ENCODE peak calls at places on chromosomes 5 and 9, in four cellular contexts. E is epithelial cell of proximal tubule, R is cardiac muscle cell, A is cardiac fibroblast. H is an unnamed sample.

GRCh38 chr9:12884736-12885395 is 110.0 kb downstream of the LURAP1L start:
- DNase-seq in E (peak), R (peak), A (peak), H (no peak)

GRCh38 chr9:114446672-114447450 is 58.4 kb downstream of the WHRN start:
- DNase-seq in R (no peak), E (no peak), A (no peak), H (no peak)

GRCh38 chr5:126531543-126532120 is 63.4 kb downstream of the ALDH7A1 start:
- DNase-seq in A (peak), R (no peak), E (no peak), H (no peak)

GRCh38 chr9:137574192-137574591 is 4.5 kb downstream of the DPH7 start:
- DNase-seq in E (no peak), R (no peak), A (no peak), H (no peak)

GRCh38 chr5:142748568-142749249 is 21.5 kb upstream of the ARHGAP26 start:
- DNase-seq in R (peak), E (no peak), A (peak), H (no peak)

GRCh38 chr9:124818431-124819281 is 34.6 kb upstream of the WDR38 start:
- DNase-seq in E (no peak), A (no peak), R (no peak), H (no peak)

GRCh38 chr9:121771418-121771817 is 120.0 kb downstream of the DAB2IP start:
- DNase-seq in A (no peak), E (no peak), R (no peak), H (no peak)

GRCh38 chr9:121350993-121351561 is 19.0 kb downstream of the STOM start:
- DNase-seq in A (peak), R (peak), E (no peak), H (peak)

GRCh38 chr9:134502261-134503211 is 139.1 kb upstream of the COL5A1 start:
- DNase-seq in A (peak), R (peak), E (no peak), H (peak)

GRCh38 chr5:169350016-169350415 is 49.1 kb upstream of the SLIT3 start:
- DNase-seq in R (no peak), A (peak), E (peak), H (peak)

GRCh38 chr9:133532937-133533668 is 1.4 kb upstream of the ADAMTSL2 start:
- DNase-seq in R (peak), A (peak), E (no peak), H (peak)

GRCh38 chr5:81590498-81591384 is 160.2 kb downstream of the SSBP2 start:
- DNase-seq in E (no peak), R (peak), A (no peak), H (no peak)

GRCh38 chr5:38188591-38188990 is 69.8 kb upstream of the EGFLAM start:
- DNase-seq in A (no peak), R (no peak), E (no peak), H (no peak)

GRCh38 chr5:141815796-141816180 is 62.4 kb downstream of the PCDH1 start:
- DNase-seq in A (no peak), R (no peak), E (no peak), H (no peak)

GRCh38 chr5:135353952-135354721 is 44.9 kb downstream of the MACROH2A1 start:
- DNase-seq in A (peak), R (no peak), E (no peak), H (no peak)

GRCh38 chr9:111095423-111095822 is 57.2 kb upstream of the LPAR1 start:
- DNase-seq in A (no peak), E (no peak), R (no peak), H (no peak)

GRCh38 chr9:1002678-1003077 is 26.2 kb downstream of the DMRT3 start:
- DNase-seq in A (no peak), E (no peak), R (no peak), H (no peak)

GRCh38 chr9:4080889-4081548 is 218.8 kb downstream of the GLIS3 start:
- DNase-seq in R (no peak), A (no peak), E (no peak), H (no peak)

GRCh38 chr9:86454701-86455402 is 100.6 kb upstream of the TUT7 start:
- DNase-seq in E (no peak), A (peak), R (no peak), H (no peak)

GRCh38 chr9:106962615-106963363 is 99.8 kb downstream of the ZNF462 start:
- DNase-seq in R (peak), A (peak), E (no peak), H (no peak)

GRCh38 chr5:55737793-55738192 is at the start of gene DDX4:
- DNase-seq in E (no peak), A (no peak), R (no peak), H (no peak)

GRCh38 chr5:55734658-55735057 is 3.2 kb upstream of the DDX4 start:
- DNase-seq in R (no peak), A (no peak), E (no peak), H (no peak)

GRCh38 chr5:55732592-55732991 is 5.3 kb upstream of the DDX4 start:
- DNase-seq in A (no peak), R (no peak), E (no peak), H (no peak)

GRCh38 chr5:55731848-55732247 is 6.0 kb upstream of the DDX4 start:
- DNase-seq in E (no peak), R (no peak), A (no peak), H (no peak)
- H3K4me3 ChIP-seq in E (no peak), R (no peak), A (no peak), H (no peak)

GRCh38 chr5:4639959-4640358 is 500.2 kb upstream of the ADAMTS16 start:
- DNase-seq in R (no peak), A (no peak), E (peak), H (no peak)

GRCh38 chr5:4643960-4644359 is 496.2 kb upstream of the ADAMTS16 start:
- DNase-seq in E (no peak), A (no peak), R (no peak), H (no peak)

GRCh38 chr5:4642525-4642924 is 497.6 kb upstream of the ADAMTS16 start:
- DNase-seq in E (no peak), R (no peak), A (no peak), H (no peak)

GRCh38 chr5:4643190-4643589 is 496.9 kb upstream of the ADAMTS16 start:
- DNase-seq in R (no peak), A (no peak), E (no peak), H (no peak)

GRCh38 chr5:4640793-4641192 is 499.3 kb upstream of the ADAMTS16 start:
- DNase-seq in E (peak), A (no peak), R (peak), H (no peak)
- TF ChIP-seq CTCF in E (peak), A (no peak), R (no peak), H (no peak)

GRCh38 chr5:43203373-43203772 is 11.3 kb downstream of the NIM1K start:
- DNase-seq in E (no peak), A (peak), R (no peak), H (no peak)

GRCh38 chr5:43204958-43205357 is 12.9 kb downstream of the NIM1K start:
- DNase-seq in R (no peak), E (no peak), A (no peak), H (no peak)

GRCh38 chr5:43207601-43208000 is 15.6 kb downstream of the NIM1K start:
- DNase-seq in R (no peak), E (no peak), A (peak), H (no peak)

GRCh38 chr5:43197535-43197934 is 5.5 kb downstream of the NIM1K start:
- DNase-seq in E (no peak), R (no peak), A (no peak), H (no peak)

DNA sequence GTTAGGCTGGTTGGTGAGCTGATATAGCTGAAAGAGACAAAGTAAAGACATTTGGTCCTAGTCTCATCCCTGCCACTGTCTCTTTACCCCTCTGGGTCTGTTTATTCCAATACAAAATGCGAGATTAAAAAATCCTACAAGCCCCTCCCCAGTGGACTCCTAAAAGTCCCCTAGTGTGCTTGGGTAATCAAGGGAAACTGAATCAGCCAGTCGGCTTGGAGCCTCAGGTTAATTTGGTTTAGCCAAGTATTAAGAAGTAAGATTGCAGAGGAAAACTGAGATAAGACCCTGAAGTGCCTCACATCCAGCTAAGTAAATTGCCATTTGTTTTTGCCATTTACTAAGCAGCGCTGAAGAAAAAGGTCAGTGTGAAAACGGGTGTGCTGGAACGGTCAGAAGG is 10.4 kb downstream of the NIM1K start:
- DNase-seq in R (no peak), E (no peak), A (no peak), H (no peak)
- H3K4me3 ChIP-seq in R (no peak), E (no peak), A (no peak), H (no peak)

GRCh38 chr9:2623046-2623865 is 1.7 kb downstream of the VLDLR start:
- DNase-seq in A (peak), E (peak), R (peak), H (no peak)
- TF ChIP-seq CTCF in A (no peak), E (no peak), R (no peak), H (no peak)

GRCh38 chr9:113237026-113237425 is 15.7 kb downstream of the SLC31A1 start:
- DNase-seq in E (no peak), R (peak), A (no peak), H (no peak)

GRCh38 chr9:113231701-113232100 is 10.4 kb downstream of the SLC31A1 start:
- DNase-seq in E (no peak), R (no peak), A (no peak), H (no peak)

GRCh38 chr9:113228130-113228665 is 6.9 kb downstream of the SLC31A1 start:
- DNase-seq in R (no peak), E (no peak), A (no peak), H (no peak)

GRCh38 chr9:113238202-113238858 is 17.0 kb downstream of the SLC31A1 start:
- DNase-seq in R (no peak), A (no peak), E (no peak), H (no peak)

DNA sequence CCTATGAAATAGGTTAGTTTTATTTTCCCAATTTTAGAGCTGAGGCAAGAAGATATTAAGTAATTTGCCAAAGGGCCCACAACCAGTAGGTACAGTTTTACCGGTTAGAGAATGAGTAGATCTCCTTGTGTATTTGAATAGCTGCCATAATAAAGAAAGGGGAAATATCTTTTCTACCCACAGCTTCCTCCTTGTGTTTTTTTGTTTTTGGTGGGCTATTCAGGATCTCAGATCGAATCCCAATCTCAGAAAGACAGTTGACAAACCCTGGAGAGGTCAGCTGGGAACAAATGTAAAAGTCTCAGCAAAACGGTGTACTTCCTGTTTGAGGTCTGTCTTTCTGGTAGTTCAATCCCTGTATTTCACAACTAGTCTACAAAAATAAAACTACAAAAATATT is 11.8 kb downstream of the SLC31A1 start:
- DNase-seq in E (no peak), R (no peak), A (peak), H (no peak)
- H3K4me3 ChIP-seq in E (no peak), R (no peak), A (no peak), H (no peak)

GRCh38 chr5:156432830-156433105 is 105.8 kb downstream of the SGCD start:
- DNase-seq in E (no peak), A (no peak), R (no peak), H (no peak)
- TF ChIP-seq CTCF in E (no peak), A (no peak), R (no peak), H (no peak)